ENCODE peak calls at places on chromosomes 16 and 17, in four cellular contexts. F is K562, Z is HL-60, W is GM12878. H is an unnamed sample.

GRCh38 chr17:28384281-28385036 is 13.0 kb downstream of the SARM1 start:
- DNase-seq in Z (peak), W (no peak), F (peak), H (peak)

GRCh38 chr17:6557040-6557438 is 684 bp upstream of the PITPNM3 start:
- DNase-seq in F (no peak), W (no peak), Z (no peak), H (no peak)

GRCh38 chr16:51753382-51753781 is 602.3 kb upstream of the SALL1 start:
- DNase-seq in F (no peak), Z (no peak), W (no peak), H (no peak)

GRCh38 chr17:2232244-2232638 is 71.3 kb downstream of the SMG6 start:
- DNase-seq in W (no peak), F (no peak), Z (no peak), H (no peak)

GRCh38 chr17:32494621-32495346 is 8.0 kb downstream of the CDK5R1 start:
- DNase-seq in F (no peak), Z (peak), W (no peak), H (no peak)

GRCh38 chr17:15263206-15263579 is 1.9 kb downstream of the PMP22 start:
- DNase-seq in Z (no peak), W (no peak), F (no peak), H (no peak)

GRCh38 chr17:46780003-46780373 is 38.5 kb downstream of the WNT3 start:
- DNase-seq in W (no peak), F (no peak), Z (no peak), H (no peak)

GRCh38 chr16:4505356-4506153 is 29.4 kb downstream of the HMOX2 start:
- DNase-seq in W (peak), Z (peak), F (no peak), H (peak)

GRCh38 chr17:20225162-20226115 is 216.3 kb downstream of the SPECC1 start:
- DNase-seq in Z (no peak), F (no peak), W (no peak), H (no peak)

DNA sequence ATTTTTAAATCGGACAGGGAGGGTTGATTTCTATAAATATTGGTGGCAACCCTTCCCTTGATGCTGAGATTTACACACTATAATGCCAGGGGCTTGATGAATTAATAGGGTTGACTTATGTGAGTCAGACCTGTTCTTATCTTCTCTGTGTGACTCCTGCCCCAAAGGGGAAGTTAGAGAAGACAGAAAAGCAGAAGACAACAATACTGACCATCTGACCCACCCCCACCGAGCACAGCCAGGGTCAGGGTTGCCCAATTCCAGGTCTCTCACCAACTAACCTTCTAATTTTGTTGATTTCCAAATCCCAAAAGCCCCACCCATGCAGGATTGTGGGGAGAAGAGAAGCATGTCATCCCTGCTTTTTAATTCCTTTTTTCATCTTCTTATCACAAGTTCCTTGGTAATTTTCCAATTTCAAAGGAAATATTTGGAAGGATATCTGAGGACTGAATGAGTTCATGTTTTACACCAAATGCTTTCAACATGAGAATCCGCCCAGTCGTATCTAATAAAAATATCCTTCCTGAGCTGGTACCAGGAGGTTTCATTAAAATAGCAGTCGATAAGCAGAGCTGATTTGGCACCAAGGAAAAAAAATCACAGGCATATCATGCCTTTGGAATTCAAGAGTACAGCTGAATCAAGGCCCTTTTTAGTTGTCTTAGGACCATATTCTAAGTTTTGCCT is 603.4 kb upstream of the CDH11 start:
- DNase-seq in F (no peak), Z (peak), W (no peak), H (no peak)
- TF ChIP-seq SPI1 in F (peak), Z (no peak), W (no peak), H (no peak)

GRCh38 chr16:19167710-19168172 is 299 bp upstream of the SYT17 start:
- DNase-seq in Z (peak), F (peak), W (no peak), H (peak)
- TF ChIP-seq POLR2AphosphoS5 in Z (no peak), F (no peak), W (no peak), H (no peak)

GRCh38 chr17:71830916-71831315 is 289.9 kb upstream of the SOX9 start:
- DNase-seq in W (no peak), F (no peak), Z (no peak), H (no peak)

GRCh38 chr17:71824671-71825070 is 296.1 kb upstream of the SOX9 start:
- DNase-seq in W (no peak), Z (no peak), F (no peak), H (no peak)

GRCh38 chr17:71828182-71828596 is 292.6 kb upstream of the SOX9 start:
- DNase-seq in Z (no peak), F (no peak), W (no peak), H (no peak)
- TF ChIP-seq SPI1 in Z (no peak), F (no peak), W (no peak), H (no peak)

DNA sequence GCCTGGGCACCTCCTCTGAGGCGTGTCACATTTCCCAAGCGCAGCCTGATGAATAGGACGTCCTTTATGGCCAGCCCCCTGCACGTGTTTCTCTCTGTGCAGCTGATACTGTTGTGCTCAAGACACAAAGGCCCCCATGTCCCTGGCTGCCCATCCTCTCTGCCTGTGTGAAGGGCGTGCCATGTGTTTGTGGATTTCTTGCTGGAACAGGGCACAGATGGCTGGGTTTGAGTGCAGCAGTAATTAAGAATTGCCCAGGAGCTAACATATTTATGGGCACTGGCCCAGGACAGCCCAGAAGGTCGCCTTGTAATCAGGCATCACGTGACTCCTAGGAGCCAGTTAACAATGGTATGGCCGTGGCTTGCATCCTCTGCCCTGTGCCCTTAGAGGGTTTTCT is 181.1 kb downstream of the CCDC182 start:
- DNase-seq in W (no peak), Z (no peak), F (no peak), H (no peak)
- TF ChIP-seq POLR2AphosphoS5 in W (no peak), Z (no peak), F (no peak), H (no peak)

GRCh38 chr17:43578699-43579569 is 32.8 kb upstream of the ETV4 start:
- DNase-seq in W (peak), F (no peak), Z (no peak), H (no peak)

GRCh38 chr17:43574348-43574747 is 28.2 kb upstream of the ETV4 start:
- DNase-seq in Z (no peak), F (no peak), W (no peak), H (no peak)

GRCh38 chr17:43578352-43578698 is 32.2 kb upstream of the ETV4 start:
- DNase-seq in W (no peak), Z (no peak), F (no peak), H (no peak)

GRCh38 chr17:43574896-43575525 is 28.9 kb upstream of the ETV4 start:
- DNase-seq in Z (no peak), W (no peak), F (no peak), H (no peak)

DNA sequence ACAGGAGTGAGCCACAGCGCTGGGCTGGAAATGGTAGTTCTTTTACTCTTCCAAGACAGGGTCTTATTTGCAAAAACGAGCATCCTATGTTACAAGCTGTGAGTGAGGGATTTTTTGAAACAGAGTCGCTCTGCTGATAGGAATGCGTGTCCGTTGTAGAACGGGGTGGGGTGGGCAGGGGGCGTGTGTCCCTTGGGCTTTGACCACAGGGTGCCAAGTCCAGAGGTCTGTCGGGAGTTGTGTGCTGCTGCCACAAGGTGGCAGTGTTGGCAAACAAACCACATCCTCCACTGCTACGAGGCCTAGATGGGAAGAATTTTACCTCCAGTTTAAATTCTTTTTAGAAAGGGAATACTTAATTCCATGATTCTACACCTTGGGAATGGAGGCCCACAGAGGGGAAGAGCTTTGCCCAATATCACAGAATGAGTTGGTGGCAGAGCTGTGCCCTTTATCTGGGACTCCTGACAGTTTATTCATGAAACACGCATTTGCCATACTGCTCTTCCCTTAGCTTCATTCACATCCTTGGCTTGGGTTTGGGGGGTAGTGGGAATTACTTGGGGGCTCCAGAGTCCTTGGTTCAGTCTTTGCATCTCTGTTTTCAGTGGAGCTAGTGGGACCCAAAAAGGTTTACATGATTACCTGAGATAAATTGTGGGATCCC is 30.6 kb upstream of the ETV4 start:
- DNase-seq in W (peak), Z (peak), F (peak), H (peak)
- TF ChIP-seq SPI1 in W (no peak), Z (no peak), F (no peak), H (no peak)

GRCh38 chr17:80218391-80218790 is 1.7 kb downstream of the SGSH start:
- DNase-seq in W (no peak), Z (no peak), F (no peak), H (no peak)

GRCh38 chr17:80217703-80218362 is 2.3 kb downstream of the SGSH start:
- DNase-seq in F (no peak), Z (no peak), W (no peak), H (no peak)

GRCh38 chr17:80219777-80220708 is at the start of the genes SGSH and SLC26A11:
- DNase-seq in W (no peak), Z (no peak), F (peak), H (peak)

GRCh38 chr17:80220709-80221215 is 535 bp downstream of the SLC26A11 start:
- DNase-seq in W (no peak), Z (no peak), F (no peak), H (peak)

DNA sequence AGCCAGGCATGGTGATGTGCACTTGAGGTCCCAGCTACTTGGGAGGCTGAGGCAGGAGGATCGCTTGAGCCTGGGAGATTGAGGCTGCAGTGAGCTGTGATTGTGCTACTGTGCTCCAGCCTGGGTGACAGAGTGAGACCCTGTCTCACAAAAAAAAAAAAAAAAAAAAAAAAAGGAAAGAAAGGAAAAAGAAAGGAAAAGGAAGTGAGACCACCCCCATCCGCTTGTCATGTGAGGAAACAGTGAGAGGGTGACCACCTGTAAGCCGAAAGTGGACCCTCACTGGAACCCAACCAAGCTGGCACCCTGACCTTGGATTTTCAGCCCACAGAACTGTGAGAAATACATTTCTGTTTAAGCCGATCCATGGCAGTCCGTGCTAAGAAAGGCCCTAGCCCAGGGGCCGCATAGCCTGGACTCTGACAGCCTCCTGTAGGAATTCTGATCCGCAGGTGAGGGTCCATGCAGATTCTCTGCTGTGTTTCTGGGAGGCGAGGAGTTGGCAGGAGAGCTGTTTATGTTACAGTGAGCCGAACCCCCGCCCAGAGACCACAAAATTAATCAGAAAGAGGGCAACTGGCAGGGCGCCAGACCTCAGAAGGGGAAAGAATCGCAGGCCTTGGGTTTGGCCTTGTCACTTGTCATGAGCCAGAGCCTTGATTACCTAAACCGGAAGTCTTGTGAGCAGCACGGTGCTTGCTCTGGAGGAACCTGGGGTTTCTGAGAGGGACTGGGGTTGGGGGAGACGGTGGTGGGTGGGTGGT is 938 bp downstream of the SGSH start:
- DNase-seq in W (peak), F (peak), Z (peak), H (peak)
- TF ChIP-seq POLR2AphosphoS5 in W (peak), F (peak), Z (peak), H (no peak)

GRCh38 chr17:8599351-8600011 is 31.0 kb downstream of the MYH10 start:
- DNase-seq in W (no peak), F (no peak), Z (no peak), H (no peak)
- TF ChIP-seq SPI1 in W (no peak), F (no peak), Z (no peak), H (no peak)

GRCh38 chr17:73066148-73066884 is 26.2 kb downstream of the SLC39A11 start:
- DNase-seq in Z (no peak), W (no peak), F (no peak), H (no peak)

GRCh38 chr17:73067075-73067474 is 25.4 kb downstream of the SLC39A11 start:
- DNase-seq in W (no peak), F (no peak), Z (no peak), H (no peak)

GRCh38 chr17:73069164-73069774 is 23.2 kb downstream of the SLC39A11 start:
- DNase-seq in F (no peak), Z (no peak), W (no peak), H (no peak)

GRCh38 chr17:73069846-73070245 is 22.6 kb downstream of the SLC39A11 start:
- DNase-seq in W (no peak), F (no peak), Z (no peak), H (no peak)

DNA sequence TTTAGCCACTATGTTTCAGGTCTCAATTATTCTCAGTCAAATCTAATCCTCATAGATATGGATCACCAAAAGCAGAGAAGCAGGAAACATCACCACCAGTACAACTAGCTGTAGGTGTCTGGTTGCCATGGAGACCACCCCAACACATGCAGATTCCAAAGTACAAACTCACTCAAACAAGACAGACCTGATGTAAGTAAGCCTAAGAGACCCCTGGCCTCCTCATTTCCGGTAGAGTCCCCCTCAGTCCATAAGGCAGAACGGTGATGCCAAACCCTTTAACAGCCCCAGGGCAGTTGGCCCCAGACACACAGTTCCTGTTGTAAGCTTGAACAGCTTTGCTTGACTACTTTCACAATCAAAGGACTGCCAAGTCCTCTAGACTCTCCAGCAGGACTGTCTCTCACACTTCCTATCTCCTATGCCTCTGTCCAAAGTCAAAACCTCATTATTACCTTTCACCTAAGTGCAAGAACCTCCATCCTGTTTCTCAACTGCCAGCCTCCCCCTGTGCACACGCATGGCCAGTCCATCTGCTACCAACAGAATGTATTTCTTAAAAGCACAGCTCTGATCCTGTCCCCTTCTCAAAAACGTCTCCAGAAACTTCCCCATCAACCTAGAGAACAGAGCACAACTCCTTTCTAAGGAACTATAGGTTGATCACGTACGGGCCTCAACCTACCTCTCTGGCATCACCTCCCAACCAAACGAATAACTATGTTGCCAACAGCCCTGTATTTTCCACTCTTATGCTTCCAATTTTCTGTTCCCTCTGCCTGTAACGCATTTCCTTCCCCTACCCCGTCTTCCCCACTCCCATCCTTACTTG is 23.9 kb downstream of the SLC39A11 start:
- DNase-seq in W (no peak), Z (peak), F (no peak), H (no peak)
- TF ChIP-seq POLR2AphosphoS5 in W (no peak), Z (peak), F (no peak), H (no peak)

H was measured in GM12891.